ENCODE peak calls at places on chromosomes 2 and 18, in eight cellular contexts. One of them, this sample, is unnamed.

GRCh38 chr2:148927010-148927409 is 52.0 kb downstream of the KIF5C start:
- DNase-seq in stomach: no peak
- DNase-seq in sigmoid colon: no peak
- DNase-seq in lower lobe of right lung: peak; percentile 61
- DNase-seq in CD8-positive, alpha-beta memory T cell: peak; percentile 17
- DNase-seq in suprapubic skin: no peak
- DNase-seq in fibroblast of lung: no peak
- DNase-seq in tibial artery: no peak
- DNase-seq in this sample: peak; percentile 89

GRCh38 chr18:40769786-40770185 is 1185.2 kb upstream of the PIK3C3 start:
- DNase-seq in suprapubic skin: no peak
- DNase-seq in sigmoid colon: no peak
- DNase-seq in stomach: no peak
- DNase-seq in tibial artery: no peak
- DNase-seq in fibroblast of lung: no peak
- DNase-seq in lower lobe of right lung: no peak
- DNase-seq in CD8-positive, alpha-beta memory T cell: no peak
- DNase-seq in this sample: no peak

GRCh38 chr2:40760071-40760666 is 308.3 kb upstream of the SLC8A1 start:
- DNase-seq in lower lobe of right lung: no peak
- DNase-seq in suprapubic skin: no peak
- DNase-seq in CD8-positive, alpha-beta memory T cell: no peak
- DNase-seq in tibial artery: no peak
- DNase-seq in sigmoid colon: peak; percentile 72
- DNase-seq in stomach: no peak
- DNase-seq in fibroblast of lung: peak; percentile 62
- DNase-seq in this sample: no peak

GRCh38 chr2:189719531-189719930 is 43.1 kb downstream of the OSGEPL1 start:
- DNase-seq in suprapubic skin: no peak
- DNase-seq in lower lobe of right lung: no peak
- DNase-seq in fibroblast of lung: no peak
- DNase-seq in stomach: no peak
- DNase-seq in sigmoid colon: no peak
- DNase-seq in CD8-positive, alpha-beta memory T cell: no peak
- DNase-seq in tibial artery: no peak
- DNase-seq in this sample: no peak

GRCh38 chr2:205822578-205822977 is 140.3 kb downstream of the NRP2 start:
- DNase-seq in tibial artery: no peak
- DNase-seq in suprapubic skin: no peak
- DNase-seq in stomach: no peak
- DNase-seq in sigmoid colon: no peak
- DNase-seq in CD8-positive, alpha-beta memory T cell: no peak
- DNase-seq in fibroblast of lung: peak; percentile 54
- DNase-seq in lower lobe of right lung: no peak
- DNase-seq in this sample: no peak

GRCh38 chr2:118861741-118862140 is 14.3 kb upstream of the EN1 start:
- DNase-seq in CD8-positive, alpha-beta memory T cell: no peak
- DNase-seq in lower lobe of right lung: no peak
- DNase-seq in fibroblast of lung: no peak
- DNase-seq in sigmoid colon: no peak
- DNase-seq in stomach: no peak
- DNase-seq in tibial artery: no peak
- DNase-seq in suprapubic skin: no peak
- DNase-seq in this sample: no peak

GRCh38 chr2:216426166-216426777 is 14.0 kb downstream of the SMARCAL1 start:
- DNase-seq in lower lobe of right lung: no peak
- DNase-seq in CD8-positive, alpha-beta memory T cell: no peak
- DNase-seq in tibial artery: no peak
- DNase-seq in suprapubic skin: no peak
- DNase-seq in fibroblast of lung: no peak
- DNase-seq in sigmoid colon: no peak
- DNase-seq in stomach: no peak
- DNase-seq in this sample: no peak

GRCh38 chr2:64325852-64326577 is 127.9 kb upstream of the LGALSL start:
- DNase-seq in lower lobe of right lung: no peak
- DNase-seq in suprapubic skin: no peak
- DNase-seq in CD8-positive, alpha-beta memory T cell: peak; percentile 76
- DNase-seq in stomach: no peak
- DNase-seq in fibroblast of lung: no peak
- DNase-seq in sigmoid colon: no peak
- DNase-seq in tibial artery: no peak
- DNase-seq in this sample: no peak

GRCh38 chr2:227415538-227416424 is 28.0 kb upstream of the SCYGR1 start:
- DNase-seq in lower lobe of right lung: peak; percentile 75
- DNase-seq in fibroblast of lung: peak; percentile 85
- DNase-seq in tibial artery: no peak
- DNase-seq in stomach: no peak
- DNase-seq in sigmoid colon: peak; percentile 69
- DNase-seq in suprapubic skin: no peak
- DNase-seq in CD8-positive, alpha-beta memory T cell: no peak
- DNase-seq in this sample: no peak

GRCh38 chr2:187942876-187943275 is 348.8 kb upstream of the GULP1 start:
- DNase-seq in lower lobe of right lung: no peak
- DNase-seq in fibroblast of lung: peak; percentile 52
- DNase-seq in tibial artery: no peak
- DNase-seq in CD8-positive, alpha-beta memory T cell: no peak
- DNase-seq in sigmoid colon: no peak
- DNase-seq in stomach: no peak
- DNase-seq in suprapubic skin: no peak
- DNase-seq in this sample: no peak

GRCh38 chr18:3665187-3665586 is 215.2 kb downstream of the TGIF1 start:
- DNase-seq in lower lobe of right lung: no peak
- DNase-seq in suprapubic skin: no peak
- DNase-seq in fibroblast of lung: no peak
- DNase-seq in stomach: no peak
- DNase-seq in sigmoid colon: no peak
- DNase-seq in tibial artery: no peak
- DNase-seq in CD8-positive, alpha-beta memory T cell: no peak
- DNase-seq in this sample: no peak

GRCh38 chr2:44949329-44950151 is 8.0 kb downstream of the SIX3 start:
- DNase-seq in suprapubic skin: no peak
- DNase-seq in CD8-positive, alpha-beta memory T cell: no peak
- DNase-seq in stomach: no peak
- DNase-seq in fibroblast of lung: peak; percentile 51
- DNase-seq in tibial artery: no peak
- DNase-seq in sigmoid colon: no peak
- DNase-seq in lower lobe of right lung: peak; percentile 28
- DNase-seq in this sample: no peak

GRCh38 chr2:159285929-159286708 is at the start of gene WDSUB1:
- DNase-seq in CD8-positive, alpha-beta memory T cell: no peak
- DNase-seq in lower lobe of right lung: peak; percentile 87
- DNase-seq in tibial artery: peak; percentile 90
- DNase-seq in stomach: peak; percentile 74
- DNase-seq in suprapubic skin: peak; percentile 86
- DNase-seq in sigmoid colon: peak; percentile 85
- DNase-seq in fibroblast of lung: peak; percentile 47
- DNase-seq in this sample: peak; percentile 93

GRCh38 chr2:150571121-150571520 is 83.7 kb upstream of the RND3 start:
- DNase-seq in sigmoid colon: no peak
- DNase-seq in fibroblast of lung: no peak
- DNase-seq in tibial artery: no peak
- DNase-seq in lower lobe of right lung: no peak
- DNase-seq in stomach: no peak
- DNase-seq in CD8-positive, alpha-beta memory T cell: no peak
- DNase-seq in suprapubic skin: no peak
- DNase-seq in this sample: no peak

GRCh38 chr18:34493099-34493544 is 217.0 kb upstream of the DTNA start:
- DNase-seq in fibroblast of lung: peak; percentile 75
- DNase-seq in tibial artery: peak; percentile 92
- DNase-seq in stomach: peak; percentile 28
- DNase-seq in sigmoid colon: peak; percentile 84
- DNase-seq in CD8-positive, alpha-beta memory T cell: no peak
- DNase-seq in lower lobe of right lung: peak; percentile 76
- DNase-seq in suprapubic skin: peak; percentile 76
- DNase-seq in this sample: no peak

GRCh38 chr2:19899853-19900525 is 1.8 kb downstream of the TTC32 start:
- DNase-seq in lower lobe of right lung: no peak
- DNase-seq in CD8-positive, alpha-beta memory T cell: peak; percentile 7
- DNase-seq in stomach: no peak
- DNase-seq in fibroblast of lung: no peak
- DNase-seq in sigmoid colon: no peak
- DNase-seq in suprapubic skin: no peak
- DNase-seq in tibial artery: no peak
- DNase-seq in this sample: no peak

DNA sequence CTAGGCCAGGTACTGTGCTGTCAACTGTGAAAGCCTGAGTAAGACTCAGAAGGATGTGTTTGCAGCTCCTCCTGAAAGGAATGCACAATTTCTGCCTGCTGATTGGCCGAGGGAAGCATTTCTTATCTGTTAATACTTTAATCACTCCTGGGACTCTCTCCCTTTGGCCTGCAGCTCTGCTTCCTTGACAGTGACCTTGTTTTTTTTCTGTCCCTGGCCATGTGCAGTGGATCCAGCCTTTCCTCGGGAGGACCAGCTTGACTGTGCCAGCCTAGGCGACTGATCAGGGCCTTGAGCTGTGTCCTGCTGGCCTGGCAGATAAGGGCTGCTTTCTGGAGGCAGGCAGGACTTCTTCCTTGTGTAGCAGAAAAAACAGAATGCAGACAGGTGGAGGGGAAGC is 10.0 kb downstream of the RNF144A start:
- DNase-seq in sigmoid colon: no peak
- DNase-seq in tibial artery: no peak
- DNase-seq in stomach: peak; percentile 31
- DNase-seq in suprapubic skin: no peak
- DNase-seq in fibroblast of lung: no peak
- DNase-seq in CD8-positive, alpha-beta memory T cell: no peak
- DNase-seq in lower lobe of right lung: no peak
- DNase-seq in this sample: peak; percentile 87
- H3K27ac ChIP-seq in sigmoid colon: peak overlapping the region; percentile 10
- H3K27ac ChIP-seq in tibial artery: no peak overlapping the region
- H3K27ac ChIP-seq in stomach: no peak overlapping the region
- H3K27ac ChIP-seq in suprapubic skin: no peak overlapping the region
- H3K27ac ChIP-seq in fibroblast of lung: no peak overlapping the region
- H3K27ac ChIP-seq in CD8-positive, alpha-beta memory T cell: no peak overlapping the region
- H3K27ac ChIP-seq in lower lobe of right lung: no peak overlapping the region
- H3K27ac ChIP-seq in this sample: no peak overlapping the region

DNA sequence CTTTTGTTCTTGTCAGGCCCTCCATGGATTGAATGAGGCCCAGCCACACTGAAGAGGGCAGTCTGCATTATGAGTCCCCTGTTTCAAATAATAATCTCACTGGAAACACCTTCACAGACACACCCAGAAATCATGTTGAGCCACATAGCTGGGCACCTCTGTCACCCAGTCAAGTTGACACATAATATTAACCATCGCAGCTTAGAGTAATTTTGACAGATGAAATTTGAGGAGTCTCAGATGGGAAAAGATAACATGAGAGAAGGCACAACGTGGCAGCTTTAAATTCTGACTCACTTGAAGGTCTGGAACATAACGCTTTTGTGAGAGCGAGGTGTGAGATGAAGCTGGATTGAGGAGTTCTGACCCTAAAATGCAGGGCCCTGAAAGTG is 70.9 kb upstream of the TMEM87B start:
- DNase-seq in stomach: no peak
- DNase-seq in CD8-positive, alpha-beta memory T cell: no peak
- DNase-seq in fibroblast of lung: no peak
- DNase-seq in suprapubic skin: no peak
- DNase-seq in sigmoid colon: no peak
- DNase-seq in tibial artery: no peak
- DNase-seq in lower lobe of right lung: no peak
- DNase-seq in this sample: no peak
- H3K27ac ChIP-seq in stomach: no peak overlapping the region
- H3K27ac ChIP-seq in CD8-positive, alpha-beta memory T cell: no peak overlapping the region
- H3K27ac ChIP-seq in fibroblast of lung: no peak overlapping the region
- H3K27ac ChIP-seq in suprapubic skin: no peak overlapping the region
- H3K27ac ChIP-seq in sigmoid colon: no peak overlapping the region
- H3K27ac ChIP-seq in tibial artery: no peak overlapping the region
- H3K27ac ChIP-seq in lower lobe of right lung: no peak overlapping the region
- H3K27ac ChIP-seq in this sample: no peak overlapping the region

DNA sequence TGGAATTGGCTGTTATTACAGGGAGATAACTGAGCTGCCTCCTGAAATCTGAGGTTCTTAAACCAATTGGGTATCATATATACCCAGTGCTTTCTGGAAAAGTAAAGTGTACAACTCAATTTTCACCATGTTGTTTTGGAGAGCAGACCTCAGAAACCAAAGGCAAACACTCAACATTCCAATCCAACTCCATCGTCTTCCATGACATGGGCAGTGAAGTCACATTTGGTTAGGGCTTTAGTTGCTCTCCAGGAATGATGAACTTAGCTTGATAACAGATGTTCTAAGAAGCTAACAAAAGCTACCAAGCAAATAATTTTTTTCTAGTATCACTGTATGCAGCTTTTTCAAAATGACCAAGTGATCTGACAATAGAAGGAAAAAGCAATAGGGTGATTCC is 107.0 kb upstream of the SLC35G4 start:
- DNase-seq in suprapubic skin: no peak
- DNase-seq in fibroblast of lung: peak; percentile 35
- DNase-seq in tibial artery: no peak
- DNase-seq in stomach: no peak
- DNase-seq in lower lobe of right lung: no peak
- DNase-seq in sigmoid colon: no peak
- DNase-seq in CD8-positive, alpha-beta memory T cell: no peak
- DNase-seq in this sample: no peak
- H3K27ac ChIP-seq in suprapubic skin: no peak overlapping the region
- H3K27ac ChIP-seq in fibroblast of lung: no peak overlapping the region
- H3K27ac ChIP-seq in tibial artery: no peak overlapping the region
- H3K27ac ChIP-seq in stomach: no peak overlapping the region
- H3K27ac ChIP-seq in lower lobe of right lung: no peak overlapping the region
- H3K27ac ChIP-seq in sigmoid colon: no peak overlapping the region
- H3K27ac ChIP-seq in CD8-positive, alpha-beta memory T cell: no peak overlapping the region
- H3K27ac ChIP-seq in this sample: no peak overlapping the region

GRCh38 chr2:96090527-96090926 is 25.8 kb downstream of the ADRA2B start:
- DNase-seq in lower lobe of right lung: no peak
- DNase-seq in sigmoid colon: no peak
- DNase-seq in stomach: no peak
- DNase-seq in suprapubic skin: no peak
- DNase-seq in fibroblast of lung: peak; percentile 9
- DNase-seq in tibial artery: no peak
- DNase-seq in CD8-positive, alpha-beta memory T cell: no peak
- DNase-seq in this sample: no peak

GRCh38 chr2:96089356-96090180 is 26.8 kb downstream of the ADRA2B start:
- DNase-seq in fibroblast of lung: no peak
- DNase-seq in CD8-positive, alpha-beta memory T cell: no peak
- DNase-seq in tibial artery: no peak
- DNase-seq in lower lobe of right lung: peak; percentile 40
- DNase-seq in suprapubic skin: peak; percentile 64
- DNase-seq in sigmoid colon: peak; percentile 60
- DNase-seq in stomach: peak; percentile 68
- DNase-seq in this sample: peak; percentile 81

GRCh38 chr2:96088340-96089335 is 27.7 kb downstream of the ADRA2B start:
- DNase-seq in sigmoid colon: peak; percentile 39
- DNase-seq in tibial artery: no peak
- DNase-seq in stomach: peak; percentile 23
- DNase-seq in lower lobe of right lung: peak; percentile 34
- DNase-seq in CD8-positive, alpha-beta memory T cell: no peak
- DNase-seq in suprapubic skin: no peak
- DNase-seq in fibroblast of lung: no peak
- DNase-seq in this sample: peak; percentile 77

GRCh38 chr2:96091141-96091710 is 25.1 kb downstream of the ADRA2B start:
- DNase-seq in CD8-positive, alpha-beta memory T cell: no peak
- DNase-seq in sigmoid colon: no peak
- DNase-seq in lower lobe of right lung: peak; percentile 17
- DNase-seq in fibroblast of lung: no peak
- DNase-seq in suprapubic skin: no peak
- DNase-seq in stomach: peak; percentile 77
- DNase-seq in tibial artery: no peak
- DNase-seq in this sample: no peak

DNA sequence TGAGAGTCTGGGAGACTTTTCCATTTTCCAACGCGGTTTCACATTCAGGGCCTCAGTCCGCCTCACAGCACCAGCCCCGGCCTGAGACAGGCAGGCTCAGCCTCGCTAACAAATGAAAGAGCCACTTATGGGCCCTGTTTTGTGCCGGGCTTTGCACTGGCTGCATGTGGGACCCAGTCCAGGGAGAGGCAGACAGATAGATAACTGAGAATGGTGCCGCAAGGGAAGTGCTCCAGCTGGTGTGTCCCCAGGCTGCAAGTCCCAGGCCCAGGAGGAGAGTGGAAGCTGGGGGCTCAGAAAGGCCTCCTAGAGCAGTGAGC is 26.2 kb downstream of the ADRA2B start:
- DNase-seq in stomach: peak; percentile 22
- DNase-seq in fibroblast of lung: no peak
- DNase-seq in sigmoid colon: no peak
- DNase-seq in tibial artery: no peak
- DNase-seq in suprapubic skin: no peak
- DNase-seq in CD8-positive, alpha-beta memory T cell: no peak
- DNase-seq in lower lobe of right lung: peak; percentile 13
- DNase-seq in this sample: peak; percentile 75
- H3K27ac ChIP-seq in stomach: no peak overlapping the region
- H3K27ac ChIP-seq in fibroblast of lung: no peak overlapping the region
- H3K27ac ChIP-seq in sigmoid colon: no peak overlapping the region
- H3K27ac ChIP-seq in tibial artery: no peak overlapping the region
- H3K27ac ChIP-seq in suprapubic skin: no peak overlapping the region
- H3K27ac ChIP-seq in CD8-positive, alpha-beta memory T cell: no peak overlapping the region
- H3K27ac ChIP-seq in lower lobe of right lung: no peak overlapping the region
- H3K27ac ChIP-seq in this sample: no peak overlapping the region